ENCODE peak calls at places on chromosome 1, in seven cellular contexts. Z is GM20000; X is Right ventricle myocardium superior; M is endothelial cell; Y is fibroblast of lung; G is activated CD4-positive, alpha-beta T cell treated with anti-CD3 and anti-CD28 coated beads, Interleukin-2, amount 10 ng/mL, durations not matched to agents 7 days and 5 days; A is NCI-H774. E is an unnamed sample.

GRCh38 chr1:47995306-47996050 is 1.7 kb downstream of the TRABD2B start:
- DNase-seq in Z (peak; percentile 19), X (no peak), M (no peak), Y (no peak), G (no peak), A (no peak), E (no peak)

GRCh38 chr1:24236170-24237045 is 49.3 kb upstream of the IFNLR1 start:
- DNase-seq in Z (peak; percentile 65), X (no peak), M (no peak), Y (peak; percentile 65), G (no peak), A (no peak), E (no peak)

GRCh38 chr1:200874694-200875093 is 1.9 kb downstream of the GPR25 start:
- DNase-seq in Z (peak; percentile 17), X (no peak), M (no peak), Y (no peak), G (no peak), A (no peak), E (no peak)

GRCh38 chr1:24931481-24932221 is 1.6 kb upstream of the RUNX3 start:
- DNase-seq in Z (no peak), X (no peak), M (no peak), Y (no peak), G (no peak), A (no peak), E (no peak)

GRCh38 chr1:238063454-238063853 is 172.7 kb upstream of the ZP4 start:
- DNase-seq in Z (no peak), X (no peak), M (no peak), Y (peak; percentile 36), G (no peak), A (no peak), E (peak; percentile 36)

GRCh38 chr1:200206340-200206739 is 178.8 kb downstream of the NR5A2 start:
- DNase-seq in Z (no peak), X (no peak), M (no peak), Y (peak; percentile 45), G (no peak), A (no peak), E (no peak)

GRCh38 chr1:174989540-174990181 is 10.1 kb upstream of the CACYBP start:
- DNase-seq in Z (no peak), X (no peak), M (no peak), Y (no peak), G (no peak), A (no peak), E (peak; percentile 72)

GRCh38 chr1:175000697-175001187 is 995 bp downstream of the CACYBP start:
- DNase-seq in Z (no peak), X (no peak), M (no peak), Y (no peak), G (no peak), A (no peak), E (no peak)

GRCh38 chr1:942864-943533 is 16.1 kb downstream of the NOC2L start:
- DNase-seq in Z (no peak), X (peak; percentile 73), M (no peak), Y (peak; percentile 79), G (no peak), A (no peak), E (peak; percentile 93)

GRCh38 chr1:231951399-231951798 is 324.8 kb downstream of the DISC1 start:
- DNase-seq in Z (no peak), X (no peak), M (no peak), Y (no peak), G (no peak), A (no peak), E (no peak)

GRCh38 chr1:3483801-3484444 is 29.5 kb downstream of the ARHGEF16 start:
- DNase-seq in Z (peak; percentile 79), X (no peak), M (peak; percentile 80), Y (no peak), G (peak; percentile 50), A (no peak), E (no peak)

GRCh38 chr1:42385283-42385682 is 4.7 kb downstream of the RIMKLA start:
- DNase-seq in Z (no peak), X (no peak), M (no peak), Y (peak; percentile 12), G (no peak), A (no peak), E (no peak)

GRCh38 chr1:64038965-64039926 is 164.2 kb upstream of the UBE2U start:
- DNase-seq in Z (no peak), X (no peak), M (no peak), Y (peak; percentile 100), G (no peak), A (no peak), E (no peak)

GRCh38 chr1:98102369-98103030 is 181.7 kb upstream of the DPYD start:
- DNase-seq in Z (no peak), X (no peak), M (no peak), Y (peak; percentile 55), G (no peak), A (no peak), E (no peak)

GRCh38 chr1:167981933-167982332 is 45.1 kb upstream of the MPC2 start:
- DNase-seq in Z (no peak), X (no peak), M (no peak), Y (no peak), G (no peak), A (no peak), E (no peak)